ENCODE peak calls at places on chromosomes 5 and 9, in nine cellular contexts. W is body of pancreas, X is foreskin fibroblast, H is tibial nerve, Y is lower lobe of right lung, R is cardiac muscle cell, O is endodermal cell, G is Caco-2, N is SK-N-SH. K is an unnamed sample.

GRCh38 chr9:27701664-27702063 is 128.4 kb upstream of the C9orf72 start:
- DNase-seq in Y (no peak), G (no peak), H (no peak), X (no peak), N (no peak), W (no peak), O (no peak), R (peak), K (no peak)

GRCh38 chr5:12320331-12320730 is 416.1 kb upstream of the CTNND2 start:
- DNase-seq in N (no peak), G (no peak), W (no peak), Y (no peak), H (no peak), O (no peak), X (no peak), R (no peak), K (no peak)

GRCh38 chr5:96517294-96517693 is 84.2 kb upstream of the PCSK1 start:
- DNase-seq in R (peak), W (no peak), N (peak), G (no peak), Y (no peak), O (no peak), X (no peak), H (no peak), K (no peak)

GRCh38 chr5:39661026-39661779 is 236.4 kb upstream of the DAB2 start:
- DNase-seq in H (no peak), G (no peak), R (peak), O (no peak), W (no peak), N (no peak), X (peak), Y (no peak), K (no peak)

GRCh38 chr9:104872959-104873850 is 54.8 kb downstream of the ABCA1 start:
- DNase-seq in H (no peak), Y (no peak), X (peak), R (peak), W (no peak), N (peak), O (no peak), G (no peak), K (no peak)

GRCh38 chr5:109611061-109611460 is 78.7 kb upstream of the MAN2A1 start:
- DNase-seq in N (no peak), X (no peak), H (no peak), O (no peak), Y (no peak), R (no peak), W (no peak), G (no peak), K (no peak)

GRCh38 chr9:98742325-98743280 is 33.9 kb upstream of the GABBR2 start:
- DNase-seq in W (no peak), Y (no peak), X (peak), R (no peak), H (no peak), N (no peak), G (no peak), O (no peak), K (no peak)

GRCh38 chr9:129253820-129254381 is 75.8 kb upstream of the IER5L start:
- DNase-seq in N (no peak), Y (peak), R (peak), G (no peak), X (no peak), W (peak), O (peak), H (peak), K (no peak)

GRCh38 chr5:38738898-38739743 is 106.7 kb upstream of the OSMR start:
- DNase-seq in X (peak), O (no peak), G (no peak), R (peak), W (no peak), N (no peak), H (no peak), Y (no peak), K (no peak)

GRCh38 chr5:108101105-108101504 is 280.8 kb downstream of the FBXL17 start:
- DNase-seq in X (no peak), N (no peak), H (no peak), R (no peak), Y (no peak), G (no peak), O (no peak), W (no peak), K (peak)

GRCh38 chr9:130042406-130042930 is 521 bp downstream of the FNBP1 start:
- DNase-seq in H (no peak), W (peak), Y (peak), X (peak), N (peak), G (no peak), R (peak), O (no peak), K (no peak)

GRCh38 chr5:143896981-143897380 is 85.0 kb downstream of the HMHB1 start:
- DNase-seq in N (no peak), X (peak), Y (no peak), G (no peak), R (peak), W (no peak), O (no peak), H (no peak), K (no peak)

GRCh38 chr5:169770109-169770508 is 133.0 kb downstream of the DOCK2 start:
- DNase-seq in Y (no peak), G (no peak), H (no peak), W (no peak), N (no peak), X (no peak), O (no peak), R (no peak), K (no peak)

GRCh38 chr9:27212621-27213020 is 84.3 kb downstream of the EQTN start:
- DNase-seq in H (no peak), W (no peak), Y (no peak), O (no peak), N (no peak), R (no peak), X (no peak), G (no peak), K (no peak)

GRCh38 chr5:7825630-7826029 is 25.3 kb downstream of the CFAP90 start:
- DNase-seq in N (no peak), W (no peak), G (no peak), O (no peak), X (no peak), R (no peak), H (no peak), Y (no peak), K (no peak)

GRCh38 chr5:28810751-28811136 is 1772.4 kb upstream of the CDH9 start:
- DNase-seq in G (no peak), X (no peak), W (no peak), H (no peak), R (no peak), N (no peak), O (no peak), Y (no peak), K (no peak)
- TF ChIP-seq CTCF in G (no peak), X (no peak), W (no peak), H (no peak), R (no peak), N (peak), O (peak), Y (no peak), K (peak)

GRCh38 chr9:37385286-37385685 is 37.2 kb upstream of the GRHPR start:
- DNase-seq in X (no peak), G (no peak), O (no peak), H (no peak), Y (no peak), R (no peak), W (no peak), N (no peak), K (no peak)
- TF ChIP-seq CTCF in X (no peak), G (no peak), O (no peak), H (no peak), Y (no peak), R (no peak), W (no peak), N (no peak), K (no peak)

GRCh38 chr9:6048039-6048438 is 32.6 kb upstream of the RANBP6 start:
- DNase-seq in N (no peak), Y (no peak), H (no peak), W (no peak), O (no peak), X (no peak), R (no peak), G (no peak), K (no peak)

GRCh38 chr9:6052520-6052919 is 37.1 kb upstream of the RANBP6 start:
- DNase-seq in H (no peak), Y (no peak), X (no peak), W (no peak), N (no peak), O (no peak), R (no peak), G (no peak), K (no peak)

GRCh38 chr9:6047020-6047419 is 31.6 kb upstream of the RANBP6 start:
- DNase-seq in W (no peak), Y (no peak), H (no peak), G (no peak), R (no peak), O (no peak), N (no peak), X (no peak), K (no peak)

GRCh38 chr9:6051511-6051950 is 36.1 kb upstream of the RANBP6 start:
- DNase-seq in H (no peak), W (no peak), N (no peak), X (no peak), R (no peak), O (no peak), Y (no peak), G (no peak), K (no peak)

DNA sequence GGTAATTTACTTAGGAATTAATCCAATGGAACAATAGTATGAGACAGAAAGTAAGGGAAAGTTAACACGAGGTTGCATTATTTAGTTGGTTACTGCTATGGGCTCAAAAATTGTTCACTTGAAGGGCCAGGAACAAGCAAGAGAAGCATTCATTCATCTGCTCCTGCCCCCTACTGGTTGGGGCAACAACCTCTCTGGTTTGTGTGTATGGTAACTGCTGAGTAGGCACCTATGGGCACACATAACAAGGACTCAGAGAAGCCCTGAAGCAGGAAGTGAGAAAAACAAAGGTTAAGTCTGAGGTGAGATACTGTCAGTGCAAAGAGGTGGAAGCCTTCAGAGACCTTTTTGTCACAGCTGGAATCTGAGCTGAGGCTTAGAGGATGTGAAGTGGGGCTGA is 34.4 kb upstream of the RANBP6 start:
- DNase-seq in Y (no peak), H (no peak), R (peak), W (peak), X (no peak), N (no peak), O (peak), G (no peak), K (no peak)
- TF ChIP-seq CTCF in Y (peak), H (no peak), R (peak), W (peak), X (peak), N (peak), O (peak), G (no peak), K (peak)

GRCh38 chr5:150077060-150077459 is 9.3 kb downstream of the CSF1R start:
- DNase-seq in G (peak), H (no peak), W (no peak), O (peak), X (no peak), N (peak), Y (no peak), R (no peak), K (no peak)

GRCh38 chr5:150075233-150075632 is 11.1 kb downstream of the CSF1R start:
- DNase-seq in X (no peak), R (no peak), N (peak), Y (no peak), G (peak), O (no peak), H (no peak), W (no peak), K (no peak)

GRCh38 chr5:150073677-150074076 is 12.7 kb downstream of the CSF1R start:
- DNase-seq in O (no peak), R (no peak), W (no peak), X (no peak), Y (no peak), N (no peak), G (no peak), H (no peak), K (no peak)

GRCh38 chr5:150077996-150078801 is 8.2 kb downstream of the CSF1R start:
- DNase-seq in R (no peak), X (no peak), H (no peak), G (peak), O (peak), Y (no peak), N (peak), W (no peak), K (no peak)

DNA sequence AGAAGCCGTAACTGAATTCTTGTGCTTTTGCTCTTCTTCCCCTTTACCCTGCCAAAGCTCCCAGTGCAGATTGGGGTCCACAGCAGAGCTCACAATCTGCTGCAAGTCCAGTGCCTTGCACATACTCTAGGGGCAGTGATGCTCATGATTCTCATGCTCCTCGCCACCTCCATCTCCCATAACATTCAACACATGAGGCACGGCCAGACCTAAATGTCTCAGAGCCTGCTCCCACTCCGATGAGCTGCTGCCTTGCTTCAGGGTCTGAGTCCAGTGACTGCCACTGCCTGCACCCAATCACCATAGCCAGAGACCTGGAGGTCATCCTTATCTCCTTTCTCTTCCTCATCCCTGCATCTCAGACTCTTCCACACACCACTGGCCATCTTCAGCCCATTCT is 10.5 kb downstream of the CSF1R start:
- DNase-seq in H (no peak), N (peak), X (peak), O (peak), G (peak), W (no peak), R (no peak), Y (no peak), K (no peak)
- TF ChIP-seq CTCF in H (no peak), N (no peak), X (no peak), O (peak), G (no peak), W (no peak), R (peak), Y (no peak), K (no peak)

DNA sequence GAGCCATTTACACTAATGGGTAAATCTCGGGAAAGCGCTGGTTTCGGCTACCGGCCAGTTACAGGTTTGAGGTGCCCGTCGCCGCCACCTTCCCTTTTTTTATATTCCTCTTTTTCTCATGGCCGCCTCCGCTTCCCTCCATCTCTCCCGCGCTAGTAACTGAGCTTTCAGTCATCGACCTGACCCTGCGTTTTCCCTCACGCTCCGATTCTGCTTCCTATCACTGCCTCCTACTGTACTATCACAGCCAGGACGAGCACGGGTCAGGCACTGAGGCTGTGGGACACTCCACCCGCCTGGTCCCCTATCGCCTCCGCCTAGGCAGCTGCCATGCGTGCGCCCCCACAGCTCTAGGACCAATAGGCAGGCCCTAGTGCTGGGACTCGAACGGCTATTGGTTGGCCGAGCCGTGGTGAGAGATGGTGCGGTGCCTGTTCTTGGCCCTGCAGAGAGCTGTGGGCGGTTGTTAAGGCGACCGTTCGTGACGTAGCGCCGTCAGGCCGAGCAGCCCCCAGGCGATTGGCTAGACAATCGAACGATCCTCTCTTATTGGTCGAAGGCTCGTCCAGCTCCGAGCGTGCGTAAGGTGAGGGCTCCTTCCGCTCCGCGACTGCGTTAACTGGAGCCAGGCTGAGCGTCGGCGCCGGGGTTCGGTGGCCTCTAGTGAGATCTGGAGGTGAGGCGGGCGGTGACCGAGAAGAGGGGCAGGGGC is at the start of gene HMGCR:
- DNase-seq in Y (peak), X (peak), O (peak), G (peak), H (peak), N (peak), W (peak), R (peak), K (peak)
- TF ChIP-seq CTCF in Y (peak), X (peak), O (peak), G (no peak), H (no peak), N (peak), W (peak), R (peak), K (peak)

GRCh38 chr5:73150872-73151271 is 22.1 kb upstream of the TMEM174 start:
- DNase-seq in H (no peak), N (no peak), Y (no peak), R (no peak), O (no peak), G (no peak), W (no peak), X (no peak), K (no peak)

GRCh38 chr5:73153513-73153912 is 19.5 kb upstream of the TMEM174 start:
- DNase-seq in G (no peak), R (no peak), N (no peak), X (no peak), W (no peak), H (no peak), O (no peak), Y (no peak), K (no peak)

GRCh38 chr5:73151733-73152410 is 21.1 kb upstream of the TMEM174 start:
- DNase-seq in G (no peak), X (peak), R (no peak), O (no peak), Y (no peak), W (no peak), N (no peak), H (no peak), K (no peak)

GRCh38 chr5:73154607-73155006 is 18.4 kb upstream of the TMEM174 start:
- DNase-seq in N (no peak), Y (no peak), W (no peak), H (no peak), G (no peak), X (no peak), R (no peak), O (no peak), K (no peak)

DNA sequence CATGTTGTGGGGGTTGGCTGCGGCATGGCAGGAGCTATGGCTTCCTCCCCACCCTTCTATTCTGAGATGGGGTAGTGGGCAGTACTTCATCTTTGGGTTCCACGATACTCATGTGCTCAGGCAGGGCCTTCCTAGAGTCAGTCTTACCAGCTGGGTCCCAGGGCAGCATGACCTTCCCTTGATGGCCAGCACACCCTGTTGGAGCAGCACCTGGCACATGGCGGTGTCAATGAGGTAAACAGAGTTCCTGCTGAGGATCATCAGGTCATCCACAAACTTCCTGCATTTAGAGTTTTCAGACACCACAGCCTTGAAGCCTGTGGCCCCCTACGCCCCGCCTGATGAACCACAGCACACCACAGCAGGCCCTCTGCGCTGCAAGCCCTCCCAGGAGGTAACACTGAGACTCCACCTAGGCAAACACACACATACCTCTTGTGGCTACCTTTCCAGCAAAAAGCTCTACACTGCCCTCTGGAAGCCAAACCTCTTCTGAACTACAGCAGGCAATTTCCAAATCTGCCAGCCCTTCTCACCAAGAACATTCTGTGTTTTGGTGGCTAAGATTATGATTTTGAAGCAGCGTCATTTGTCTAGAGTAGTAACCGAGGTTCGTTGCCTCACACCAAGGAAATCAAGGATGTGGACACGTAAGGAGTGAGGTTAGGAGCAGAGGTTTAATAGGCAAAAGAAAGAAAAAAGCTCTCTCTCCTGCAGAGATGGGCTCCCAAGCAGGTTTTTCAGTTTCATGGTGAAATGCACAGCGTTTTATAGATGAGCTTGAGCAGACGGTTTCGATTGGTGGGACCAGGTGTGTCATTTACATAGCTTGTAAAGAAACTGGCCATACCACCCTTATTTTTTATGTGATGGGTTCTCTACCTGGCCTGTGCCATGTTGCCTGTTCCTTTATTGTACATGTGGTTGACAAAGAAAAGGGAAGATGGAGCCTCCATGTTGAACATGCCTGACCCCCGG is 20.3 kb upstream of the TMEM174 start:
- DNase-seq in O (peak), Y (no peak), H (no peak), G (no peak), W (no peak), R (no peak), X (no peak), N (no peak), K (peak)
- TF ChIP-seq CTCF in O (peak), Y (no peak), H (no peak), G (peak), W (peak), R (no peak), X (no peak), N (no peak), K (peak)

GRCh38 chr9:123268240-123268949 is at the start of gene STRBP:
- DNase-seq in H (peak), N (peak), G (peak), R (peak), X (peak), W (peak), Y (peak), O (peak), K (peak)
- TF ChIP-seq CTCF in H (no peak), N (no peak), G (no peak), R (no peak), X (no peak), W (no peak), Y (no peak), O (no peak), K (peak)

GRCh38 chr9:114156658-114157421 is 1.5 kb downstream of the COL27A1 start:
- DNase-seq in Y (peak), X (peak), N (peak), G (no peak), R (peak), O (peak), H (peak), W (peak), K (no peak)
- TF ChIP-seq CTCF in Y (no peak), X (peak), N (no peak), G (no peak), R (peak), O (no peak), H (no peak), W (no peak), K (no peak)

GRCh38 chr5:121628783-121629182 is 222.9 kb upstream of the FTMT start:
- DNase-seq in G (no peak), Y (no peak), O (no peak), X (peak), W (no peak), H (no peak), N (no peak), R (peak), K (no peak)

GRCh38 chr5:121634946-121635345 is 216.7 kb upstream of the FTMT start:
- DNase-seq in G (no peak), N (no peak), W (no peak), O (no peak), X (no peak), H (no peak), Y (no peak), R (no peak), K (no peak)

DNA sequence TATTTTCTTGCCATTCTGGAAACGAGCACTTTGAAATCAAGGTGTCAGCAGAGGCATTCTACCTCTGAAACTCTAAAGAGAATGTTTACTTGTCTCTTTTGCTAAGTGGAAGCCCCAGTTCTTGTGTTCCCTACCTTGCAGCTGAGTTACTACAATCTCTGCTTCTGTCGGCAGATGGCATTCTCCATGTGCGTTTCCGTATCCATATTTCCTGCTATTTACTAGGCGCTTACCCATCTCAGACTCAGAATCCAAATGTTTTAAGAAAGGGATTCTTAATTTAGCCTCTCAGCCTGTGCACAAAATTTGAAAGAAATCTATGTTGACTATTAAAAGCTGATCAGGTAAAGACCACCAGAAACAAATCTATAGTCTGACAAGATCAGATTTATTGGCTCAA is 221.3 kb upstream of the FTMT start:
- DNase-seq in W (no peak), G (no peak), Y (no peak), N (no peak), H (no peak), O (peak), R (peak), X (peak), K (peak)
- TF ChIP-seq CTCF in W (no peak), G (peak), Y (no peak), N (peak), H (no peak), O (peak), R (no peak), X (peak), K (peak)